ENCODE peak calls at places on chromosomes 2 and 18, in four cellular contexts. One of them, this sample, is unnamed.

GRCh38 chr2:233700028-233700635 is 7.4 kb downstream of the UGT1A6 start:
- DNase-seq in choroid plexus epithelial cell: peak; percentile 53
- DNase-seq in adrenal gland: peak; percentile 74
- DNase-seq in activated effector memory CD4-positive, alpha-beta T cell treated with anti-CD3 and anti-CD28 coated beads, Interleukin-2, amount 50 U/mL, for 16 hours: no peak
- DNase-seq in this sample: no peak

GRCh38 chr2:64866797-64867196 is 122.4 kb upstream of the SLC1A4 start:
- DNase-seq in activated effector memory CD4-positive, alpha-beta T cell treated with anti-CD3 and anti-CD28 coated beads, Interleukin-2, amount 50 U/mL, for 16 hours: no peak
- DNase-seq in adrenal gland: peak; percentile 62
- DNase-seq in choroid plexus epithelial cell: peak; percentile 99
- DNase-seq in this sample: no peak

GRCh38 chr2:133324150-133324561 is 244.1 kb downstream of the NCKAP5 start:
- DNase-seq in choroid plexus epithelial cell: peak; percentile 84
- DNase-seq in adrenal gland: no peak
- DNase-seq in activated effector memory CD4-positive, alpha-beta T cell treated with anti-CD3 and anti-CD28 coated beads, Interleukin-2, amount 50 U/mL, for 16 hours: no peak
- DNase-seq in this sample: no peak

GRCh38 chr2:111202266-111203040 is 81.7 kb downstream of the BCL2L11 start:
- DNase-seq in adrenal gland: no peak
- DNase-seq in choroid plexus epithelial cell: peak; percentile 59
- DNase-seq in activated effector memory CD4-positive, alpha-beta T cell treated with anti-CD3 and anti-CD28 coated beads, Interleukin-2, amount 50 U/mL, for 16 hours: no peak
- DNase-seq in this sample: no peak

GRCh38 chr2:120805011-120805410 is 69.3 kb downstream of the GLI2 start:
- DNase-seq in choroid plexus epithelial cell: no peak
- DNase-seq in adrenal gland: no peak
- DNase-seq in activated effector memory CD4-positive, alpha-beta T cell treated with anti-CD3 and anti-CD28 coated beads, Interleukin-2, amount 50 U/mL, for 16 hours: no peak
- DNase-seq in this sample: no peak

GRCh38 chr18:56836173-56836572 is 185.0 kb downstream of the WDR7 start:
- DNase-seq in choroid plexus epithelial cell: no peak
- DNase-seq in adrenal gland: no peak
- DNase-seq in activated effector memory CD4-positive, alpha-beta T cell treated with anti-CD3 and anti-CD28 coated beads, Interleukin-2, amount 50 U/mL, for 16 hours: no peak
- DNase-seq in this sample: no peak

GRCh38 chr2:98608962-98609604 is 694 bp downstream of the UNC50 start:
- DNase-seq in activated effector memory CD4-positive, alpha-beta T cell treated with anti-CD3 and anti-CD28 coated beads, Interleukin-2, amount 50 U/mL, for 16 hours: no peak
- DNase-seq in adrenal gland: peak; percentile 28
- DNase-seq in choroid plexus epithelial cell: peak; percentile 68
- DNase-seq in this sample: peak; percentile 28

GRCh38 chr2:147364597-147364996 is 480.2 kb upstream of the ACVR2A start:
- DNase-seq in choroid plexus epithelial cell: no peak
- DNase-seq in adrenal gland: no peak
- DNase-seq in activated effector memory CD4-positive, alpha-beta T cell treated with anti-CD3 and anti-CD28 coated beads, Interleukin-2, amount 50 U/mL, for 16 hours: no peak
- DNase-seq in this sample: peak; percentile 3

GRCh38 chr18:45951021-45951714 is 16.0 kb downstream of the EPG5 start:
- DNase-seq in activated effector memory CD4-positive, alpha-beta T cell treated with anti-CD3 and anti-CD28 coated beads, Interleukin-2, amount 50 U/mL, for 16 hours: no peak
- DNase-seq in adrenal gland: peak; percentile 53
- DNase-seq in choroid plexus epithelial cell: peak; percentile 93
- DNase-seq in this sample: no peak

GRCh38 chr2:20164061-20164733 is 60.7 kb downstream of the SDC1 start:
- DNase-seq in adrenal gland: no peak
- DNase-seq in activated effector memory CD4-positive, alpha-beta T cell treated with anti-CD3 and anti-CD28 coated beads, Interleukin-2, amount 50 U/mL, for 16 hours: no peak
- DNase-seq in choroid plexus epithelial cell: no peak
- DNase-seq in this sample: no peak

GRCh38 chr18:42882146-42882545 is 233.3 kb downstream of the RIT2 start:
- DNase-seq in activated effector memory CD4-positive, alpha-beta T cell treated with anti-CD3 and anti-CD28 coated beads, Interleukin-2, amount 50 U/mL, for 16 hours: no peak
- DNase-seq in adrenal gland: no peak
- DNase-seq in choroid plexus epithelial cell: no peak
- DNase-seq in this sample: no peak

GRCh38 chr2:232388324-232388891 is 9.9 kb downstream of the ALPP start:
- DNase-seq in choroid plexus epithelial cell: no peak
- DNase-seq in activated effector memory CD4-positive, alpha-beta T cell treated with anti-CD3 and anti-CD28 coated beads, Interleukin-2, amount 50 U/mL, for 16 hours: no peak
- DNase-seq in adrenal gland: no peak
- DNase-seq in this sample: no peak

GRCh38 chr18:78939734-78940260 is 39.8 kb upstream of the SALL3 start:
- DNase-seq in activated effector memory CD4-positive, alpha-beta T cell treated with anti-CD3 and anti-CD28 coated beads, Interleukin-2, amount 50 U/mL, for 16 hours: no peak
- DNase-seq in choroid plexus epithelial cell: no peak
- DNase-seq in adrenal gland: no peak
- DNase-seq in this sample: no peak

GRCh38 chr2:54635554-54636152 is 87.8 kb upstream of the EML6 start:
- DNase-seq in activated effector memory CD4-positive, alpha-beta T cell treated with anti-CD3 and anti-CD28 coated beads, Interleukin-2, amount 50 U/mL, for 16 hours: no peak
- DNase-seq in choroid plexus epithelial cell: peak; percentile 30
- DNase-seq in adrenal gland: no peak
- DNase-seq in this sample: peak; percentile 50

GRCh38 chr2:101463885-101464653 is 10.8 kb downstream of the RFX8 start:
- DNase-seq in activated effector memory CD4-positive, alpha-beta T cell treated with anti-CD3 and anti-CD28 coated beads, Interleukin-2, amount 50 U/mL, for 16 hours: no peak
- DNase-seq in adrenal gland: peak; percentile 30
- DNase-seq in choroid plexus epithelial cell: peak; percentile 82
- DNase-seq in this sample: peak; percentile 80

GRCh38 chr2:207772844-207773205 is 3.1 kb upstream of the FZD5 start:
- DNase-seq in choroid plexus epithelial cell: no peak
- DNase-seq in adrenal gland: no peak
- DNase-seq in activated effector memory CD4-positive, alpha-beta T cell treated with anti-CD3 and anti-CD28 coated beads, Interleukin-2, amount 50 U/mL, for 16 hours: no peak
- DNase-seq in this sample: no peak

GRCh38 chr2:68961380-68961779 is 8.7 kb upstream of the GKN2 start:
- DNase-seq in adrenal gland: no peak
- DNase-seq in choroid plexus epithelial cell: no peak
- DNase-seq in activated effector memory CD4-positive, alpha-beta T cell treated with anti-CD3 and anti-CD28 coated beads, Interleukin-2, amount 50 U/mL, for 16 hours: no peak
- DNase-seq in this sample: no peak

GRCh38 chr18:27428120-27428519 is 243.0 kb upstream of the CHST9 start:
- DNase-seq in adrenal gland: no peak
- DNase-seq in activated effector memory CD4-positive, alpha-beta T cell treated with anti-CD3 and anti-CD28 coated beads, Interleukin-2, amount 50 U/mL, for 16 hours: no peak
- DNase-seq in choroid plexus epithelial cell: peak; percentile 13
- DNase-seq in this sample: no peak